ENCODE peak calls at places on chromosomes 11 and 22, in six cellular contexts. W is brain microvascular endothelial cell, N is HFFc6, K is GM12865, B is natural killer cell, L is RWPE1. U is an unnamed sample.

GRCh38 chr22:49590381-49590780 is 237.3 kb downstream of the BRD1 start:
- DNase-seq in W (no peak), N (no peak), K (no peak), B (no peak), L (no peak), U (no peak)

GRCh38 chr11:117414724-117415123 is 87.1 kb downstream of the CEP164 start:
- DNase-seq in W (no peak), N (no peak), K (no peak), B (no peak), L (no peak), U (no peak)

GRCh38 chr11:73317373-73317772 is 9.3 kb downstream of the ARHGEF17 start:
- DNase-seq in W (no peak), N (no peak), K (no peak), B (no peak), L (no peak), U (no peak)

GRCh38 chr22:48380016-48380665 is 1447.5 kb downstream of the BRD1 start:
- DNase-seq in W (no peak), N (no peak), K (no peak), B (no peak), L (no peak), U (no peak)

GRCh38 chr22:49502126-49502826 is 325.4 kb downstream of the BRD1 start:
- DNase-seq in W (peak), N (no peak), K (no peak), B (no peak), L (no peak), U (no peak)

GRCh38 chr11:66745356-66746235 is 16.6 kb upstream of the SPTBN2 start:
- DNase-seq in W (no peak), N (no peak), K (peak), B (no peak), L (peak), U (peak)

GRCh38 chr11:47847537-47847891 is 636 bp downstream of the NUP160 start:
- DNase-seq in W (no peak), N (no peak), K (no peak), B (no peak), L (no peak), U (no peak)

GRCh38 chr11:82858556-82859091 is 41.6 kb downstream of the PRCP start:
- DNase-seq in W (peak), N (peak), K (no peak), B (no peak), L (peak), U (no peak)

GRCh38 chr22:19488884-19489843 is 9.4 kb downstream of the CDC45 start:
- DNase-seq in W (peak), N (no peak), K (no peak), B (no peak), L (no peak), U (no peak)

GRCh38 chr11:125345706-125346561 is 150.1 kb downstream of the FEZ1 start:
- DNase-seq in W (peak), N (peak), K (peak), B (no peak), L (peak), U (peak)

GRCh38 chr22:30767656-30768055 is 73.0 kb downstream of the OSBP2 start:
- DNase-seq in W (no peak), N (no peak), K (no peak), B (no peak), L (no peak), U (no peak)

GRCh38 chr22:19825016-19825339 is 29.7 kb downstream of the GNB1L start:
- DNase-seq in W (no peak), N (no peak), K (no peak), B (no peak), L (no peak), U (no peak)

GRCh38 chr11:396948-397548 is 3.0 kb downstream of the PKP3 start:
- DNase-seq in W (peak), N (peak), K (peak), B (peak), L (no peak), U (peak)

GRCh38 chr11:60863550-60864521 is 3.5 kb upstream of the ZP1 start:
- DNase-seq in W (no peak), N (no peak), K (no peak), B (no peak), L (no peak), U (no peak)

GRCh38 chr11:69860244-69860643 is 41.0 kb upstream of the FGF3 start:
- DNase-seq in W (no peak), N (no peak), K (no peak), B (no peak), L (no peak), U (no peak)

GRCh38 chr11:29336727-29337212 is 680.1 kb downstream of the KCNA4 start:
- DNase-seq in W (no peak), N (peak), K (no peak), B (no peak), L (no peak), U (no peak)

GRCh38 chr22:45842141-45842831 is 134.7 kb downstream of the WNT7B start:
- DNase-seq in W (no peak), N (peak), K (no peak), B (no peak), L (no peak), U (no peak)

GRCh38 chr11:118841469-118842222 is 42.0 kb upstream of the CXCR5 start:
- DNase-seq in W (no peak), N (no peak), K (peak), B (no peak), L (no peak), U (peak)

GRCh38 chr22:23542933-23543332 is 37.2 kb downstream of the IGLL1 start:
- DNase-seq in W (no peak), N (no peak), K (no peak), B (no peak), L (no peak), U (no peak)

GRCh38 chr11:57274904-57275498 is 38.0 kb upstream of the APLNR start:
- DNase-seq in W (peak), N (no peak), K (no peak), B (no peak), L (no peak), U (no peak)

GRCh38 chr22:38727530-38728451 is 22.0 kb downstream of the GTPBP1 start:
- DNase-seq in W (no peak), N (no peak), K (no peak), B (no peak), L (no peak), U (no peak)

GRCh38 chr22:38657248-38657909 is 941 bp downstream of the CBY1 start:
- DNase-seq in W (peak), N (no peak), K (peak), B (no peak), L (peak), U (peak)

GRCh38 chr11:70032943-70033710 is 45.0 kb upstream of the ANO1 start:
- DNase-seq in W (no peak), N (no peak), K (no peak), B (no peak), L (no peak), U (no peak)

GRCh38 chr11:131867457-131868257 is 497.2 kb downstream of the NTM start:
- DNase-seq in W (peak), N (peak), K (peak), B (no peak), L (peak), U (peak)

GRCh38 chr11:131866535-131867400 is 496.4 kb downstream of the NTM start:
- DNase-seq in W (no peak), N (no peak), K (no peak), B (no peak), L (no peak), U (no peak)

GRCh38 chr11:131870305-131870704 is 499.9 kb downstream of the NTM start:
- DNase-seq in W (no peak), N (no peak), K (no peak), B (no peak), L (no peak), U (no peak)

GRCh38 chr11:131871061-131871460 is 500.6 kb downstream of the NTM start:
- DNase-seq in W (no peak), N (no peak), K (no peak), B (no peak), L (no peak), U (no peak)

DNA sequence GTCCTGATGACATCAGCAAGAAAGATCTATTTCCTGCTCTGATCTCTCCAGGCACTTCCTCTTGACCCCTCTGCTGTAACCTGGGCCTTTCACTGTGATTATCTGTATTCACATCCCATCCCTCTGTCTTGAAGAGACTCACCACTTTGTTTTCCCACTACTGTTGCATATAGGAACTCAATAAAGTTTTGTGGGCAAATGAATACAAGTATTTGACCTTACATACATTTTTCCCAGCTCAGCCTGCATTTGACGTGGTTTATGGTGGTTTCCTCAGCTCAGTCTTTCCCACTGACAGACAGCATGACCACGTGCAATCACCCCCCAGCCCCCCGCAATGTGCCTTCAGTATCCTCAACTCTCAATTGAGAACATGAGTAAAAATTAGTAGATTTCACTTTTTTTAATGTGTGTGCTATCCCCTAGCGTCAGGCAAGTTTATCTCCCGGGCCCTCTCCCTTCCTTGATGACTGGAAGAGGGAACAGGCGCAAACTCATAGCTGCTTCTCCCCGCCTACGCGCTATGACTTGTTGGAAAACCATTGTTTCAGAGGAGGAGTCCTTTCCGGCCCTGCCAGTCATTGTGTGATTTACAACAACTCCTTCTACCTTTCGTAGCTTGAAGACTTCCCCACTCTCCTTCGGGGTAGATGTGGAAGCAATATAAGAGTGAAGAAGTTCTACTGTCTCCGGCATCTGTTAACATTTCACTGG is 498.5 kb downstream of the NTM start:
- DNase-seq in W (peak), N (no peak), K (no peak), B (no peak), L (no peak), U (no peak)
- TF ChIP-seq CTCF in W (no peak), N (no peak), K (no peak), B (no peak), L (no peak), U (no peak)

GRCh38 chr11:86476109-86476861 is 101.6 kb downstream of the CCDC81 start:
- DNase-seq in W (peak), N (no peak), K (no peak), B (no peak), L (no peak), U (no peak)
- TF ChIP-seq CTCF in W (no peak), N (no peak), K (no peak), B (no peak), L (no peak), U (no peak)

DNA sequence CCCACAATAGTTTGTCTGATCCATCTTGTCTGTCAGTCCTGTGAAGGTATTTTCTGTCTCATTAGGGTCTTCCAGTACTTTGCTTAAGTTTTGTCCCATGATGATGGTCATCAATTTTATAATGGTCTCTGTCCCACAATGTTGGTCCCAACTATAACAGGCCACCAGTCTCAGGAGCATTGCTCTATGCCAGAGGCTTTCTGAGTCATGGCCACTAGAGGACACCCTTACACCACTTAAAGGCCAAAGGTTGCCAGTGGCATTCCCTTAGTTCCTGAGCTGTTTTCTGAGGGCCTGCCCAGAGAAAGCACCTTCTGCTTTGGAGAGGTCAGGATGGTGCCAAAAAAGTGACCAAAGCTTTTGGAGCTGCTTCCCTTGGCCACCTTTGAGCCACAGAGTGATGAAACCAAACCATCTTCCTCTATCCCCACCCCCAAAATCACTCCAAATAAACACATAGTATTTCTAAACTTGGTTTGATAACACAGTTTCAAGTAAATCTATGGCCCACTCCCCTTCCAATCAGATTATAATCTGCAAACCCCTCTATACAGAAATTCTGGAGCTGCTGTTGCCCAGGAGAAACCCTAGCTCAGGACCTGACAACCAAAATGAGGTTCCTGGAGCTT is 19.3 kb downstream of the EIF3F start:
- DNase-seq in W (peak), N (peak), K (peak), B (no peak), L (peak), U (peak)
- TF ChIP-seq CTCF in W (peak), N (peak), K (peak), B (peak), L (peak), U (peak)

DNA sequence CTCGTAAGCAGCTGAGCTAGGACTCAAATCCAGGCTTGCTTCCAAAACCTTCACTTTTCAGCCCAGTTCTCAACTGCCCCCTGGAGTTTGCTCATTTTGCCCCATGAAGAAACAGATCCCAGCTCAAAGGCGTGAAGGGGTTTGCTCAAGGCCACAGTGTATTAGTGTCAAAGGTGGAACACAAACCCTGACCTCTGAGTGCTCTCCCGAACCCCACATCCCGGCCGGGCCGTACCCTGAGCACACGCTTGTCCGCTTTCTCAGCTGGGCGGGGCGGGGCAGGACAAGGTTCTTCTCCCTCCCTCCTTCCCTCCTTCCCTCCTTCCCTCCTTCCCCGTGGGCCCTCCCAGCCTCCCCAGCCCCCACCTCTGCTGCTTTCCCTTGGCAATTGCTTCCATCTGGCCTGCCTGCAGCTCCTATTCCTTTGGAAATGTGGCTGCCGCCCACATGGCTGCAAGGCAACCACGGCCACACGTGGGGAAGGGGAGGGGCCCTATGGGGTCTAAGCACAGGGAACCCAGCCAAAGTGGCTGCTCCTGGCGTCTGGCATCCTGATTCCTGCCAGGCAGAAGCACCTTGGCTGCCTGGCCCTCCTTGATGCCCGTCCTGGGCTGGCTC is 4.1 kb downstream of the ST3GAL4 start:
- DNase-seq in W (no peak), N (no peak), K (no peak), B (no peak), L (no peak), U (no peak)
- TF ChIP-seq CTCF in W (peak), N (peak), K (no peak), B (no peak), L (no peak), U (no peak)

GRCh38 chr11:63997801-63998332 is 11.6 kb downstream of the OTUB1 start:
- DNase-seq in W (no peak), N (no peak), K (no peak), B (no peak), L (no peak), U (no peak)

GRCh38 chr11:63997104-63997700 is 11.0 kb downstream of the OTUB1 start:
- DNase-seq in W (no peak), N (no peak), K (no peak), B (no peak), L (no peak), U (no peak)

GRCh38 chr11:64000026-64000739 is 13.9 kb downstream of the OTUB1 start:
- DNase-seq in W (peak), N (peak), K (peak), B (peak), L (peak), U (peak)

GRCh38 chr11:63999349-64000025 is 13.2 kb downstream of the OTUB1 start:
- DNase-seq in W (peak), N (peak), K (peak), B (peak), L (peak), U (peak)

GRCh38 chr11:63998558-63999348 is 12.5 kb downstream of the OTUB1 start:
- DNase-seq in W (no peak), N (no peak), K (no peak), B (no peak), L (peak), U (peak)
- TF ChIP-seq CTCF in W (no peak), N (no peak), K (no peak), B (no peak), L (no peak), U (no peak)

GRCh38 chr11:68052137-68052873 is 13.5 kb downstream of the TCIRG1 start:
- DNase-seq in W (no peak), N (no peak), K (no peak), B (no peak), L (no peak), U (no peak)

GRCh38 chr11:68057807-68058206 is 19.0 kb downstream of the TCIRG1 start:
- DNase-seq in W (no peak), N (no peak), K (no peak), B (no peak), L (no peak), U (no peak)

GRCh38 chr11:68053117-68053516 is 14.3 kb downstream of the TCIRG1 start:
- DNase-seq in W (no peak), N (no peak), K (no peak), B (no peak), L (no peak), U (no peak)

GRCh38 chr11:68053981-68054812 is 15.4 kb downstream of the TCIRG1 start:
- DNase-seq in W (no peak), N (no peak), K (no peak), B (no peak), L (no peak), U (no peak)

GRCh38 chr11:68056317-68057285 is 17.8 kb downstream of the TCIRG1 start:
- DNase-seq in W (no peak), N (no peak), K (no peak), B (no peak), L (no peak), U (no peak)
- TF ChIP-seq CTCF in W (no peak), N (no peak), K (no peak), B (no peak), L (no peak), U (no peak)

GRCh38 chr11:95849087-95849825 is 59.0 kb downstream of the CEP57 start:
- DNase-seq in W (peak), N (peak), K (peak), B (no peak), L (peak), U (peak)
- TF ChIP-seq CTCF in W (peak), N (peak), K (peak), B (no peak), L (peak), U (peak)

GRCh38 chr11:64261556-64262080 is 10.3 kb downstream of the PLCB3 start:
- DNase-seq in W (no peak), N (no peak), K (no peak), B (no peak), L (no peak), U (no peak)

GRCh38 chr11:64264371-64264852 is 13.1 kb downstream of the PLCB3 start:
- DNase-seq in W (no peak), N (no peak), K (no peak), B (no peak), L (no peak), U (no peak)

GRCh38 chr11:64263947-64264317 is 12.6 kb downstream of the PLCB3 start:
- DNase-seq in W (no peak), N (no peak), K (no peak), B (no peak), L (no peak), U (no peak)

GRCh38 chr11:64262271-64263002 is 11.1 kb downstream of the PLCB3 start:
- DNase-seq in W (no peak), N (no peak), K (no peak), B (no peak), L (no peak), U (no peak)

GRCh38 chr11:64263021-64263946 is 12.0 kb downstream of the PLCB3 start:
- DNase-seq in W (peak), N (peak), K (no peak), B (no peak), L (no peak), U (no peak)
- TF ChIP-seq CTCF in W (peak), N (no peak), K (no peak), B (no peak), L (no peak), U (no peak)

GRCh38 chr11:5891216-5891800 is 1.7 kb upstream of the OR52E5 start:
- DNase-seq in W (no peak), N (no peak), K (peak), B (no peak), L (no peak), U (no peak)
- TF ChIP-seq CTCF in W (peak), N (peak), K (peak), B (peak), L (peak), U (peak)

U was measured in activated CD8-positive, alpha-beta T cell treated with anti-CD3 and anti-CD28 coated beads for 36 hours.